ENCODE peak calls at places on chromosome X, in seven cellular contexts. C is cardiac muscle cell; Q is hepatocyte; P is CD8-positive, alpha-beta memory T cell; Z is stomach; E is Caco-2; N is prostate gland. D is an unnamed sample.

GRCh38 chrX:15619053-15619772 is 18.5 kb upstream of the ACE2 start:
- DNase-seq in P (no peak), E (peak; percentile 57), Z (no peak), N (peak; percentile 40), C (no peak), Q (peak; percentile 78), D (no peak)

GRCh38 chrX:136936183-136936549 is 55.6 kb upstream of the RBMX start:
- DNase-seq in Q (no peak), C (no peak), P (no peak), E (no peak), N (no peak), Z (no peak), D (no peak)

GRCh38 chrX:150936556-150936955 is 38.1 kb upstream of the CD99L2 start:
- DNase-seq in C (no peak), Q (no peak), Z (no peak), E (no peak), P (no peak), N (no peak), D (no peak)

GRCh38 chrX:142156567-142156966 is 48.5 kb downstream of the MAGEC2 start:
- DNase-seq in C (no peak), P (no peak), E (no peak), Z (no peak), N (no peak), Q (no peak), D (no peak)

GRCh38 chrX:13028871-13029336 is 15.5 kb downstream of the FAM9C start:
- DNase-seq in N (no peak), E (peak; percentile 75), Z (no peak), Q (peak; percentile 57), C (no peak), P (no peak), D (no peak)

GRCh38 chrX:153551135-153551534 is 33.7 kb downstream of the ATP2B3 start:
- DNase-seq in P (no peak), C (no peak), Z (no peak), E (no peak), N (no peak), Q (no peak), D (no peak)

GRCh38 chrX:72020788-72021187 is 110.1 kb downstream of the NHSL2 start:
- DNase-seq in P (no peak), E (no peak), C (no peak), Q (no peak), N (no peak), Z (no peak), D (no peak)

GRCh38 chrX:108348525-108348924 is 89.7 kb downstream of the COL4A6 start:
- DNase-seq in Z (no peak), C (no peak), P (no peak), Q (no peak), N (no peak), E (no peak), D (no peak)

GRCh38 chrX:139203681-139204575 is 326.6 kb upstream of the F9 start:
- DNase-seq in P (no peak), Q (peak; percentile 38), Z (peak; percentile 36), N (peak; percentile 12), E (peak; percentile 19), C (peak; percentile 44), D (peak; percentile 70)

GRCh38 chrX:30246769-30247489 is at the start of gene MAGEB1:
- DNase-seq in E (no peak), Q (no peak), P (no peak), N (no peak), Z (no peak), C (no peak), D (peak; percentile 59)

GRCh38 chrX:121146059-121146628 is 98.7 kb downstream of the GLUD2 start:
- DNase-seq in N (no peak), Q (no peak), P (no peak), C (no peak), Z (no peak), E (no peak), D (no peak)

GRCh38 chrX:8867454-8867853 is 66.3 kb upstream of the FAM9A start:
- DNase-seq in N (no peak), Q (no peak), C (no peak), Z (no peak), E (no peak), P (no peak), D (no peak)

GRCh38 chrX:53196678-53197077 is 28.3 kb downstream of the KDM5C start:
- DNase-seq in C (no peak), N (no peak), Q (no peak), P (no peak), Z (no peak), E (no peak), D (no peak)

GRCh38 chrX:9379697-9380551 is 84.9 kb upstream of the TBL1X start:
- DNase-seq in E (peak; percentile 1), C (no peak), Z (no peak), Q (peak; percentile 33), N (no peak), P (no peak), D (no peak)

GRCh38 chrX:38275615-38276014 is 51.7 kb downstream of the RPGR start:
- DNase-seq in Q (peak; percentile 7), P (no peak), Z (no peak), C (no peak), N (no peak), E (no peak), D (no peak)

GRCh38 chrX:107450823-107451509 is 1.5 kb downstream of the FRMPD3 start:
- DNase-seq in P (peak; percentile 35), Q (peak; percentile 40), E (no peak), N (no peak), Z (no peak), C (peak; percentile 77), D (no peak)

GRCh38 chrX:19964017-19964710 is 26.7 kb downstream of the BCLAF3 start:
- DNase-seq in P (no peak), N (no peak), E (no peak), Z (no peak), Q (no peak), C (no peak), D (no peak)

GRCh38 chrX:138191998-138192397 is 519.5 kb downstream of the FGF13 start:
- DNase-seq in N (peak; percentile 3), P (no peak), Q (peak; percentile 47), Z (no peak), E (peak; percentile 16), C (peak; percentile 64), D (no peak)

DNA sequence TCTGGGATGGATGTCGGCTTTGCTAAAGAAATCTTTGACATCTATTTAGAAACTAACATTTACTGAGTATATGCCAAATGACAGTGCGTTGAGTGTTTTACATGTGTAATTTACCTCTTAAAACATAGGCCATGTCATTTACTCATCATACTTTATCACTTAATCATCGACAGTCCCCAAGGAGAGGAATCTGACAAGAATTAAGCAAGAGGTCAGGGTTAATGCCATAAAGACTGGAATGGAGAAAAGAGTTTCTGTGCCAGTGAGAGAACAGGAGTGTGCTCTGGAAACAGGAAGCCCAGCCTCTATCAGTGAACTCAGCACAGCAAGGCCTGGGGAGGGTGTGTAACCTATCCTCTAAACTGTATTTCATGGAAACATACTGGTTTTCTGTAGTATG is 28.0 kb upstream of the AMOT start:
- DNase-seq in Q (peak; percentile 15), P (no peak), Z (no peak), N (no peak), E (no peak), C (no peak), D (no peak)
- H3K36me3 ChIP-seq in Q (no peaks in the 10 kb centered on the region), P (no peaks in the 10 kb centered on the region), Z (no peaks in the 10 kb centered on the region), N (no peaks in the 10 kb centered on the region), E (no peaks in the 10 kb centered on the region), C (no peaks in the 10 kb centered on the region), D (no peaks in the 10 kb centered on the region)

GRCh38 chrX:1596676-1597344 is 5.4 kb downstream of the AKAP17A start:
- DNase-seq in C (no peak), N (no peak), Z (peak; percentile 11), Q (no peak), E (no peak), P (no peak), D (no peak)
- H3K36me3 ChIP-seq in C (peaks cover 32% of the 10 kb centered on the region), N (peaks cover 20% of the 10 kb centered on the region), Z (peaks cover 83% of the 10 kb centered on the region), Q (no peaks in the 10 kb centered on the region), E (peaks cover 7% of the 10 kb centered on the region), P (peaks cover 61% of the 10 kb centered on the region), D (peaks cover 33% of the 10 kb centered on the region)

GRCh38 chrX:39725114-39725513 is 372.6 kb downstream of the BCOR start:
- DNase-seq in E (peak; percentile 39), Z (no peak), C (no peak), N (no peak), Q (no peak), P (no peak), D (no peak)

GRCh38 chrX:39725928-39726619 is 371.7 kb downstream of the BCOR start:
- DNase-seq in P (no peak), Q (no peak), C (no peak), N (no peak), E (no peak), Z (no peak), D (no peak)

GRCh38 chrX:39726810-39727209 is 370.9 kb downstream of the BCOR start:
- DNase-seq in Q (no peak), C (no peak), Z (no peak), E (no peak), N (no peak), P (no peak), D (no peak)

GRCh38 chrX:39721570-39722279 is 376.0 kb downstream of the BCOR start:
- DNase-seq in Z (no peak), N (peak; percentile 13), E (no peak), P (no peak), C (no peak), Q (peak; percentile 46), D (no peak)

GRCh38 chrX:39724544-39724943 is 373.2 kb downstream of the BCOR start:
- DNase-seq in C (no peak), E (no peak), Q (no peak), Z (no peak), N (no peak), P (no peak), D (no peak)
- H3K36me3 ChIP-seq in C (no peaks in the 10 kb centered on the region), E (no peaks in the 10 kb centered on the region), Q (no peaks in the 10 kb centered on the region), Z (no peaks in the 10 kb centered on the region), N (no peaks in the 10 kb centered on the region), P (no peaks in the 10 kb centered on the region), D (no peaks in the 10 kb centered on the region)

GRCh38 chrX:16665089-16665488 is 15.1 kb downstream of the S100G start:
- DNase-seq in Z (no peak), C (no peak), Q (no peak), P (no peak), N (no peak), E (no peak), D (no peak)
- H3K36me3 ChIP-seq in Z (peaks cover 27% of the 10 kb centered on the region), C (peaks cover 18% of the 10 kb centered on the region), Q (peaks cover under 1% of the 10 kb centered on the region), P (no peaks in the 10 kb centered on the region), N (no peaks in the 10 kb centered on the region), E (no peaks in the 10 kb centered on the region), D (no peaks in the 10 kb centered on the region)

GRCh38 chrX:41180194-41180902 is 95.1 kb downstream of the USP9X start:
- DNase-seq in C (peak; percentile 67), E (peak; percentile 39), P (peak; percentile 5), Z (peak; percentile 54), Q (peak; percentile 72), N (peak; percentile 6), D (no peak)
- H3K36me3 ChIP-seq in C (peaks cover 11% of the 10 kb centered on the region), E (no peaks in the 10 kb centered on the region), P (no peaks in the 10 kb centered on the region), Z (peaks cover 13% of the 10 kb centered on the region), Q (no peaks in the 10 kb centered on the region), N (no peaks in the 10 kb centered on the region), D (peaks cover 9% of the 10 kb centered on the region)

DNA sequence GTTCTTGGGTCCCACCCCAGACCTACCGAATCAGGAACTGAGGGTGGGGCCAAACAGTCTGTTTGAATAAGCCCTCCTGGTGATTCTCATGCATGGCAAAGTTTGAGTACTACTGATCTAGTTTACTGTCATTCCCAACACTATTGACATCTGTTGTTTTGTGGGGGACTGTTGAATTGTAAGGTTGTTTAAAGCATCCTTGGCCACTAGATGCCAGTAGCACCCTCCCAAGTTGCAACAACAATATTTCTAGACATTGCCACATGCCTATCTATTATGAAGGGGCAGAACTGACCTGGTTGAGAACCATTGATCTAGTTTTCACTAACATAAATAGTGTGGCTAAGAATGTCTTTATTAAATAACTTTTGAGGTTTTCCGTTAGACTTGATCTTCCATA is 15.1 kb downstream of the TAF9B start:
- DNase-seq in Z (no peak), Q (no peak), C (no peak), N (no peak), E (no peak), P (no peak), D (no peak)
- H3K36me3 ChIP-seq in Z (peaks cover 97% of the 10 kb centered on the region), Q (no peaks in the 10 kb centered on the region), C (peaks cover 43% of the 10 kb centered on the region), N (no peaks in the 10 kb centered on the region), E (peaks cover 2% of the 10 kb centered on the region), P (peaks cover 36% of the 10 kb centered on the region), D (peaks cover 4% of the 10 kb centered on the region)